ENCODE peak calls at places on chromosome X, in five cellular contexts. W is mesendoderm, J is endodermal cell, M is fibroblast of lung, I is K562. U is an unnamed sample.

GRCh38 chrX:51837926-51838325 is 55.5 kb upstream of the MAGED1 start:
- DNase-seq in J (no peak), W (no peak), I (no peak), M (peak; percentile 42), U (no peak)

GRCh38 chrX:133676344-133677122 is 261.2 kb upstream of the GPC4 start:
- DNase-seq in M (no peak), W (no peak), J (no peak), I (no peak), U (no peak)

GRCh38 chrX:94961730-94962129 is 1287.7 kb downstream of the FAM133A start:
- DNase-seq in J (no peak), I (no peak), W (peak; percentile 10), M (no peak), U (peak; percentile 65)

GRCh38 chrX:38220936-38221386 is 290 bp upstream of the SRPX start:
- DNase-seq in I (no peak), J (no peak), W (no peak), M (peak; percentile 55), U (no peak)

GRCh38 chrX:37302569-37302968 is 46.6 kb upstream of the PRRG1 start:
- DNase-seq in J (peak; percentile 71), M (peak; percentile 6), I (no peak), W (peak; percentile 34), U (peak; percentile 47)

GRCh38 chrX:153649178-153649914 is 2.3 kb downstream of the DUSP9 start:
- DNase-seq in M (no peak), W (peak; percentile 79), J (peak; percentile 86), I (peak; percentile 54), U (peak; percentile 63)

GRCh38 chrX:108732630-108733321 is 3.6 kb downstream of the IRS4 start:
- DNase-seq in M (no peak), J (peak; percentile 87), I (no peak), W (peak; percentile 67), U (peak; percentile 51)

GRCh38 chrX:48574270-48575266 is at the start of gene RBM3:
- DNase-seq in W (peak; percentile 92), M (peak; percentile 91), I (peak; percentile 90), J (peak; percentile 94), U (peak; percentile 98)

GRCh38 chrX:69627744-69628143 is 11.8 kb downstream of the EDA start:
- DNase-seq in W (no peak), I (no peak), J (no peak), M (no peak), U (no peak)

GRCh38 chrX:100404851-100405250 is 5.2 kb downstream of the PCDH19 start:
- DNase-seq in J (no peak), W (no peak), M (no peak), I (no peak), U (peak; percentile 21)

GRCh38 chrX:65926095-65927019 is 113.5 kb downstream of the VSIG4 start:
- DNase-seq in M (no peak), W (no peak), J (no peak), I (peak; percentile 19), U (peak; percentile 7)

GRCh38 chrX:133608406-133608805 is 193.1 kb upstream of the GPC4 start:
- DNase-seq in J (no peak), M (peak; percentile 87), I (no peak), W (no peak), U (no peak)

GRCh38 chrX:109857898-109858297 is 124.8 kb upstream of the ACSL4 start:
- DNase-seq in I (no peak), M (peak; percentile 78), W (no peak), J (no peak), U (no peak)

GRCh38 chrX:109856974-109857373 is 123.9 kb upstream of the ACSL4 start:
- DNase-seq in W (no peak), J (no peak), M (peak; percentile 14), I (peak; percentile 21), U (peak; percentile 30)

GRCh38 chrX:109855501-109855900 is 122.4 kb upstream of the ACSL4 start:
- DNase-seq in I (no peak), M (no peak), J (no peak), W (no peak), U (peak; percentile 62)

GRCh38 chrX:109859673-109860072 is 126.6 kb upstream of the ACSL4 start:
- DNase-seq in J (no peak), W (peak; percentile 5), I (peak; percentile 23), M (no peak), U (no peak)

DNA sequence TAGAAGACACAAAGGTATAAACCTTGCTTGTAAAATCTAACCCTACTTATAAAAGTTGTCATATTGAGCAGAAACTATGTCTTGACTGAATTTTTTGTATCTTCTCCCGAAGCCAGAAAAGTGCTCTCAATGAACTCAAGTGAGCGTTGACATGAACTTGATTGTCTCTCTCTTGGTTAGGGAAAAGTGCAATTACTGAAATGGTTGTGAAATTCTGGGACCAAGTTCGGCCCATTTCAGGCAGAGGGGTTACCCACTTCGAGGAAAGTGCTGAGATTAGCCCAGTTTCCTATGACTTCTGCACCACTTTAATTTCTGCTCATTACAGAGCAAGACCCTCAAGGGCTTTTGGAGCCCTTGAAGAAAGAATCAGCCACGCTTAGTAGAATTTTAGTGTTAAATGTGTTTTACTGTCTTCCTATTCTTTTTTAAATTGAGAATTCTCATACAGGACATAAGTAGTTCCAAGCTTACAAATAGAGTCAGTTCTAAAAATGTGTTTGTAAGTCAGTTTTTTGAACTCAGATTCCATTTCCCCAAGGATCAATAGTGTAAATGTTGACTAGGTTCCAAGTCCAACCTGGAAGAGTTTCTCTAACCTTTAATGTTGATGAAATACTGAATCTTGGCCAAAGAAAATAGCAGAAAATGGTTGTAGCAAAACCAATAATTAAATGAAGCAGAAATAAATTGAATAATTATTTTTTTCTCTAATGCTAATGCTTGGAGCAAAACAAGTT is 125.7 kb upstream of the ACSL4 start:
- DNase-seq in I (no peak), M (no peak), W (no peak), J (no peak), U (no peak)
- H3K4me1 ChIP-seq in I (no peaks in the 10 kb centered on the region), M (no peaks in the 10 kb centered on the region), W (no peaks in the 10 kb centered on the region), J (no peaks in the 10 kb centered on the region), U (peaks cover 4% of the 10 kb centered on the region)

GRCh38 chrX:11420851-11421250 is 127.6 kb downstream of the AMELX start:
- DNase-seq in W (no peak), J (no peak), M (no peak), I (no peak), U (no peak)
- H3K4me3 ChIP-seq in W (no peak overlapping the region), J (no peak overlapping the region), M (no peak overlapping the region), I (no peak overlapping the region), U (no peak overlapping the region)

GRCh38 chrX:39766882-39767281 is 330.9 kb downstream of the BCOR start:
- DNase-seq in J (no peak), M (peak; percentile 47), W (no peak), I (no peak), U (no peak)

GRCh38 chrX:39767446-39767845 is 330.3 kb downstream of the BCOR start:
- DNase-seq in W (no peak), J (no peak), M (peak; percentile 43), I (no peak), U (no peak)

GRCh38 chrX:39771089-39771488 is 326.7 kb downstream of the BCOR start:
- DNase-seq in M (no peak), J (no peak), I (no peak), W (no peak), U (no peak)

GRCh38 chrX:39772057-39772832 is 325.5 kb downstream of the BCOR start:
- DNase-seq in I (peak; percentile 17), J (peak; percentile 94), M (peak; percentile 77), W (peak; percentile 87), U (peak; percentile 30)

DNA sequence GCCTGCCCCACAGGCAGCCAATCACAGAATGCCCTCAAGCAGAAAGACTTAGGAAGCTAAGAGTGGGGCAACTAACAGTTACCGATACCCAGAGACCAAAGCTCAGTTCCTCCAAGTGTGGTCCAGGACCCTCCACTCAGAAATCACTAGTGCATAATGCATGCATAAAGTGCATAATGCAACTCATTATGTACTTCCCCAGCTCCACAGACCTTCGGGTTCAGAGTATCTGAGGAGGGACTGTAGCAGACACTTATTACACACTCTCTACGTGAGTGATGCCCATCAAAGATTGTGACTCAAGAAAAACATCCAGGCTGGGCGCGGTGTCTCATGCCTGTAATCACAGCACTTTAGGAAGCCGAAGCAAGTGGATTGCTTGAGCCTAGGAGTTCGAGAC is 328.0 kb downstream of the BCOR start:
- DNase-seq in I (no peak), W (no peak), M (no peak), J (no peak), U (no peak)
- H3K4me1 ChIP-seq in I (peaks cover 6% of the 10 kb centered on the region), W (no peaks in the 10 kb centered on the region), M (no peaks in the 10 kb centered on the region), J (no peaks in the 10 kb centered on the region), U (peaks cover 14% of the 10 kb centered on the region)

GRCh38 chrX:47080915-47081236 is 2.6 kb downstream of the RGN start:
- DNase-seq in J (no peak), M (no peak), W (no peak), I (no peak), U (no peak)

GRCh38 chrX:47080215-47080914 is 2.1 kb downstream of the RGN start:
- DNase-seq in J (no peak), W (no peak), M (no peak), I (no peak), U (no peak)

GRCh38 chrX:47078129-47079043 is at the start of gene RGN:
- DNase-seq in W (peak; percentile 26), J (peak; percentile 69), M (no peak), I (no peak), U (no peak)
- H3K4me3 ChIP-seq in W (no peak within 1 kb of the TSS), J (no peak within 1 kb of the TSS), M (peak within 1 kb of the TSS; percentile 29), I (no peak within 1 kb of the TSS), U (no peak within 1 kb of the TSS)

DNA sequence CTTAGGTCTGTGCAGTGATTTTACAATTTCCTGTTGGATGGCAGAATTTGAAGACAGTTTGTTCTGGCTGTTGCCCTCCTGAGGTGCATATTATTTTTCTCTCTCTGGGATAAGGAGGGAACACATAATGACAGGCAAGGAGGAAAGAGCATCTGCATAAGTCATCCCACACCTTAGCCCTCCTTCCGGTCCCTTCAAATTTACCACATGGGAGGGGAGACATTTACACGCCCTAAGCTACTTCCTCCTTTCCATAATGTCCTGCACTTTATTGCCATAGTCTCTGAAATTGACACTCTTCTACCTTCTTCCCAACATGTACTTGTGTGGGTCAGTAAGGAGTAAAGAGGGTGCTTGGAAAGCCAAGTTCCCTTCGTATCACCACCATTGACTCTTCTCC is 13.9 kb downstream of the SMPX start:
- DNase-seq in M (no peak), W (no peak), I (no peak), J (no peak), U (no peak)
- H3K4me1 ChIP-seq in M (no peaks in the 10 kb centered on the region), W (peaks cover 2% of the 10 kb centered on the region), I (no peaks in the 10 kb centered on the region), J (peaks cover 10% of the 10 kb centered on the region), U (peaks cover 14% of the 10 kb centered on the region)

DNA sequence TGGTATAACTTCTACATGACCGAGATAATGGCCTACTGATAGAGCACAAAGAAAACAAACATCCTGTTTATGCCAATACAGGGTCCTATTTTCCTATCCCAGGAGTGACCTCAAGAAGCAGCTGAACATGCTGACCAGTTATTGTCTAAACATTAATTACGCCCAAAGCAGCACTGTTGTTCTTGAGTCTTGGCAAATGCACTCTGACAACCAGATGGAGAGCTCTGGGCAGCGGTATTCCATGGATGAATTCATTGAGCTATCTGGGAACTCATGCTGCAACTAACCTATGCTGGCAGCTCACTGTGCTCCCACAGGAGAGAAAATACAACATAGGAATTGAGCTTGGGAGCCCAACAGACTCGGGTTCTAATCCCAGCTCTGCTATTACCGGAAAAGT is 52.6 kb downstream of the PCYT1B start:
- DNase-seq in W (no peak), M (no peak), I (no peak), J (no peak), U (no peak)
- H3K4me3 ChIP-seq in W (no peak overlapping the region), M (no peak overlapping the region), I (no peak overlapping the region), J (no peak overlapping the region), U (no peak overlapping the region)

DNA sequence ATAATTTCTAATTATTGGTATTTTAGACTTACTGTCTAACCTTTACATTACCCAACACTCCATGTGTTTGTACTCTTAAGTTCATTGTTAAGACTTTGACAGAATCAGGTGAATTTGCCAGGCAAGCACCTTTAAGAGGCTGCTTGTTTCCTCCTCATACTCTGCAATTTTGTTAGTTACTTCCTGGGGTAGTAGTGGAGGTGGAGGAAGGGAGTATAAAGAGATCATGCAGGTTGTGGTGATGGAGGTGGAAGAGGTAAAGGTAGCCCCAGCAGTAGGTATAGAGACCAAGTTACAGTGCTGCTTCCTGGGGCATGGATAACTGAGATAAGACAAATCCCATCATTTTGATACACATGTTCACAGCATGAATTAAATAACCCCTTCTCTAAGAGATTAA is 6.7 kb downstream of the WDR44 start:
- DNase-seq in W (peak; percentile 24), J (no peak), M (no peak), I (no peak), U (no peak)
- H3K4me1 ChIP-seq in W (no peaks in the 10 kb centered on the region), J (peaks cover 4% of the 10 kb centered on the region), M (no peaks in the 10 kb centered on the region), I (peaks cover 4% of the 10 kb centered on the region), U (peaks cover 45% of the 10 kb centered on the region)

U was measured in HAP-1.